ENCODE peak calls at places on chromosome 7, in seven cellular contexts. T is activated T-cell treated with anti-CD3 and anti-CD28 coated beads for 1 hour, S is brain microvascular endothelial cell, B is ascending aorta, O is Caki2, D is LoVo, C is NCI-H1092. L is an unnamed sample.

GRCh38 chr7:38007096-38007495 is 86.7 kb downstream of the EPDR1 start:
- DNase-seq in C (no peak), O (no peak), B (no peak), S (no peak), D (no peak), T (no peak), L (no peak)

GRCh38 chr7:12494354-12495024 is 76.0 kb upstream of the SCIN start:
- DNase-seq in B (no peak), C (no peak), S (no peak), T (no peak), O (no peak), D (no peak), L (peak; percentile 87)

GRCh38 chr7:9181356-9181755 is 747.9 kb downstream of the NXPH1 start:
- DNase-seq in O (peak; percentile 50), S (no peak), T (no peak), D (no peak), C (no peak), B (no peak), L (no peak)

GRCh38 chr7:150716368-150716767 is at the start of gene GIMAP1:
- DNase-seq in O (no peak), C (no peak), B (peak; percentile 68), T (peak; percentile 58), D (no peak), S (no peak), L (no peak)

GRCh38 chr7:111266613-111267012 is 175.7 kb downstream of the LRRN3 start:
- DNase-seq in D (no peak), C (no peak), B (no peak), O (peak; percentile 22), S (peak; percentile 28), T (no peak), L (no peak)

GRCh38 chr7:100219271-100219737 is 445 bp upstream of the PVRIG start:
- DNase-seq in D (no peak), T (no peak), B (no peak), C (no peak), S (no peak), O (no peak), L (no peak)

GRCh38 chr7:142308326-142308725 is 50.5 kb upstream of the PRSS58 start:
- DNase-seq in O (no peak), B (no peak), T (no peak), D (no peak), S (no peak), C (no peak), L (no peak)

GRCh38 chr7:2522780-2523433 is 3.3 kb downstream of the LFNG start:
- DNase-seq in T (no peak), O (peak; percentile 54), C (no peak), B (no peak), S (peak; percentile 71), D (no peak), L (no peak)

GRCh38 chr7:109059089-109059488 is 489.4 kb downstream of the DNAJB9 start:
- DNase-seq in D (no peak), S (no peak), B (no peak), O (no peak), C (no peak), T (no peak), L (no peak)

GRCh38 chr7:150992833-150993302 is 2.1 kb downstream of the NOS3 start:
- DNase-seq in B (no peak), C (peak; percentile 52), T (no peak), D (no peak), S (no peak), O (no peak), L (peak; percentile 9)

GRCh38 chr7:2282185-2282751 is 32.0 kb downstream of the SNX8 start:
- DNase-seq in C (no peak), D (no peak), O (no peak), S (no peak), B (no peak), T (no peak), L (no peak)

L was measured in NCI-H1105 treated with DMSO at 0.1 percent for 48 hours.